ENCODE peak calls at places on chromosomes 3 and 15, in four cellular contexts. R is IMR-90, H is mesendoderm, Y is neuronal stem cell. F is an unnamed sample.

GRCh38 chr3:18049101-18049500 is 306.7 kb upstream of the TBC1D5 start:
- DNase-seq in Y (no peak), R (no peak), H (no peak), F (no peak)

GRCh38 chr3:146967786-146968185 is 362.6 kb upstream of the PLSCR5 start:
- DNase-seq in H (no peak), R (no peak), Y (no peak), F (no peak)

GRCh38 chr15:79349526-79349925 is 38.6 kb downstream of the TMED3 start:
- DNase-seq in H (no peak), R (no peak), Y (no peak), F (no peak)

GRCh38 chr3:171984883-171985282 is 54.5 kb upstream of the FNDC3B start:
- DNase-seq in H (no peak), R (no peak), Y (no peak), F (no peak)

GRCh38 chr15:95290376-95290973 is 1040.0 kb upstream of the NR2F2 start:
- DNase-seq in H (no peak), R (no peak), Y (no peak), F (no peak)

GRCh38 chr3:172685331-172686214 is 25.3 kb downstream of the NCEH1 start:
- DNase-seq in Y (no peak), R (peak), H (no peak), F (no peak)

GRCh38 chr3:97810779-97811390 is 10.9 kb upstream of the CRYBG3 start:
- DNase-seq in Y (no peak), R (peak), H (no peak), F (no peak)

GRCh38 chr3:169759256-169759655 is 5.6 kb downstream of the TERC start:
- DNase-seq in Y (no peak), R (peak), H (no peak), F (no peak)

GRCh38 chr3:178778579-178778978 is 242.3 kb downstream of the KCNMB2 start:
- DNase-seq in Y (no peak), H (no peak), R (no peak), F (no peak)

GRCh38 chr3:158845748-158846350 is 44.0 kb downstream of the MFSD1 start:
- DNase-seq in Y (peak), R (no peak), H (peak), F (no peak)

GRCh38 chr3:128098234-128098633 is 25.4 kb downstream of the RUVBL1 start:
- DNase-seq in Y (no peak), R (no peak), H (no peak), F (no peak)

GRCh38 chr3:191328383-191328962 is 721 bp upstream of the CCDC50 start:
- DNase-seq in R (no peak), H (peak), Y (no peak), F (no peak)

GRCh38 chr3:139538733-139539132 is 809 bp downstream of the RBP1 start:
- DNase-seq in H (peak), Y (no peak), R (peak), F (peak)

GRCh38 chr15:59299919-59300617 is 72.6 kb downstream of the MYO1E start:
- DNase-seq in R (peak), H (no peak), Y (no peak), F (no peak)

GRCh38 chr3:43783987-43784639 is 93.4 kb downstream of the ABHD5 start:
- DNase-seq in Y (no peak), R (no peak), H (no peak), F (no peak)

GRCh38 chr3:142850395-142851023 is 38.4 kb downstream of the PCOLCE2 start:
- DNase-seq in Y (no peak), H (peak), R (peak), F (no peak)

GRCh38 chr15:89278307-89278706 is 34.5 kb downstream of the FANCI start:
- DNase-seq in R (peak), H (no peak), Y (no peak), F (no peak)

GRCh38 chr3:48477959-48478480 is 26.0 kb downstream of the SHISA5 start:
- DNase-seq in R (no peak), Y (no peak), H (no peak), F (no peak)

GRCh38 chr3:31652296-31652695 is 119.6 kb downstream of the STT3B start:
- DNase-seq in H (peak), Y (no peak), R (no peak), F (no peak)

GRCh38 chr15:37045241-37045640 is 55.1 kb downstream of the MEIS2 start:
- DNase-seq in Y (peak), H (peak), R (no peak), F (no peak)

DNA sequence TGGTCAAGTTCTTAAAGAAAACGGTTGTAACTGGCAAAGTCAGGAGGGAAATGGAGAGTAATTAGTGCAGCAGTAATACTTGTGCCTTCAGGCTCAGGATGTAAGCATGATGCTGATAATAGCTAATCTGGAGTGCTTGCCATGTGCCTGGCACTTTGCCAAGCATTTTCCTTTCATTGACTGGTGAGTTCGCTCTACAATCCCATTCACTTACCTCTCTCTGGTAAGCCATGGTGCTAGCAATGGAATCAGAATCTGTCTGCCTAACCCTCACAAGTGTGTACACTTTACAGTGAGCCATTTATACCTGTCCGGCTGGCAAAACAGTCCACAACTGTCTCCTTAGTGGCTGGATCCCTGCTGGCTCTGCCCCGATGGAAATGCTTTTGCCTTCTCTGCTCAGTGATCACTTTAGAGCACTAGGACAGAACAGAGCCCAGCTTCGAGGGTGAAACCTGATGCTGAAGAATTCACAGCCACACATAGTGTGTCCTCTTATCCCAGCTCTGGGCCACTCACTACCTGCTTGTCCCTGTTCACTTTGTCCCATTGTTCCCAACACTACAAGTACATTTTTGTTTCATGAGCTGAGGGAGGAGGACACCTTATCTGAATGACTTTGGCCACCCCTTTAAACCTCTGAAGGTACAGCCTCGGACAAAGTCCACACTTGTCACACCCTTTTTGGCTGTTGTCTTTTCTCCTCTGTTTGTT is 10.3 kb downstream of the CHP1 start:
- DNase-seq in R (no peak), H (no peak), Y (no peak), F (no peak)
- H3K4me2 ChIP-seq in R (no peak), H (no peak), Y (no peak), F (no peak)

DNA sequence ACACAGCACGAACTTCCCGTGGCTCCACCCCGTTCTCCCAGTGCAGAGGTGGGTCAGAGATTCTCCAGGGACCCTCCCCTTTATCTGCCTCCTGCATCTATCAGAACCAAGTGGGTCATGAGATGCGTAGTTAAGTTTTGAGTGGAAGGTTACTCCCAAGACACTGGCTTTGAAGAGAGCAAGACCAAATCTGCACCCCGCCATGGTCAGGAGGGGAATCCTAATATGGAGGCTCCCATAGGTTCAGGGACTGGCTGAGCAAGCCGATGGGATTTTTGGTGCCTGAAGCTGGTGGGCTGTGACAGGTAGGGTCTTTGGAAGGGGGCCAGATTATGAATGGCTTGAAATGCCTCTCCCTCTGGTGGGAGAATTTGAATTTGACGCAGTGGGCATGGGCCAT is 207.0 kb upstream of the NR2E3 start:
- DNase-seq in R (no peak), H (no peak), Y (no peak), F (no peak)
- H2BK15ac ChIP-seq in R (no peak), H (no peak), Y (no peak), F (no peak)

DNA sequence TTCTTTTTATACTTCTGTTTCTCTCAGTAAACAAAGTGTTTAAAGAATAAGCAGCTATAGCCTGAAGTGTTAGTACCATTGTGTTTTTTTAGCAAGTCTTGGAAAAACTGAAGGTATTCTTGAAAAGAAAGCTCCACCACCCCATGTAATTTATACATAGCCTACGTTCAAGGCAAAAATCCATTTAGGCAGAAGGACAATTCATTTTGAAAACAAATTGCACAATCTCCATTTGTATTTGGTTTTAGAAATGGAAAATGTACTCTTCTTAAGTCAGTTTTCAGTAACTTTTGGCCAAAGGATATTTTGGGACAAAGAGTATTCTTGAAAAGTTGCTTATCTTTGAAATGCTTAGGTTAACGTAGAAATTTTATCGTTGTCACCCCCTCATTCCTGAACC is 34.5 kb downstream of the PTPRG start:
- DNase-seq in H (no peak), Y (no peak), R (no peak), F (no peak)
- H3K4me2 ChIP-seq in H (no peak), Y (no peak), R (no peak), F (no peak)

GRCh38 chr3:25585361-25586166 is 79.1 kb downstream of the TOP2B start:
- DNase-seq in R (peak), H (no peak), Y (no peak), F (no peak)
- H2BK15ac ChIP-seq in R (no peak), H (no peak), Y (peak), F (no peak)

DNA sequence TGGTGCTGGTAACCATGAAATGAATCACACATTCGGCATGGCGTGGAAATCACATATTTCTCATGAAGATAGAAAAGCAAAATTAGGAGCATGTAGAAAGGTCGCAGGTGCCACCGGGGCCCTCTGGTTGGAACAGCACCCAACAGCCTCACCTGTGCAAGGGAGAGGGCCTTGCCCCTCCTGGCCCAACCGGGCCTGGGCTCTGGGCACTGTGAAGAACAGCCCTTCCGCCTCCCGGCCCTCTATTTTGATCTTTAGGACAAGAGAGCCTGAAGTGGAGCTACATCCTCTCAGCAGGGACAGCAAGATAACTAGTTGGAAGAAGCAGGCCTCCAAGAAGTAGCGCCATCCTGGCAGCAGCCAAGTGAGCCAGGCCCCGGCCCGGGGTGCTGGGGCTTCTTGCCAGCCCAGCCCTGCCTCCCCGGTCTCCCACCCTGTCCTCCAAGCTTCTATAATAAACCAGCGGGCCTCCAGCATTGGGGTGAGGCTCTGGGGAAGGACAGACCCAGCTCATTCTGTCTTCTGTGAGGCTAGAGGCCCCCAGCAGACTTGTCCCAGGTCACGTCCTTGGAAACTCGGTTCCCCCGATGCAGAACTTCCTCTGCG is 46.1 kb upstream of the FGD5 start:
- DNase-seq in Y (no peak), R (no peak), H (no peak), F (peak)
- H3K4me2 ChIP-seq in Y (no peak), R (no peak), H (no peak), F (no peak)

DNA sequence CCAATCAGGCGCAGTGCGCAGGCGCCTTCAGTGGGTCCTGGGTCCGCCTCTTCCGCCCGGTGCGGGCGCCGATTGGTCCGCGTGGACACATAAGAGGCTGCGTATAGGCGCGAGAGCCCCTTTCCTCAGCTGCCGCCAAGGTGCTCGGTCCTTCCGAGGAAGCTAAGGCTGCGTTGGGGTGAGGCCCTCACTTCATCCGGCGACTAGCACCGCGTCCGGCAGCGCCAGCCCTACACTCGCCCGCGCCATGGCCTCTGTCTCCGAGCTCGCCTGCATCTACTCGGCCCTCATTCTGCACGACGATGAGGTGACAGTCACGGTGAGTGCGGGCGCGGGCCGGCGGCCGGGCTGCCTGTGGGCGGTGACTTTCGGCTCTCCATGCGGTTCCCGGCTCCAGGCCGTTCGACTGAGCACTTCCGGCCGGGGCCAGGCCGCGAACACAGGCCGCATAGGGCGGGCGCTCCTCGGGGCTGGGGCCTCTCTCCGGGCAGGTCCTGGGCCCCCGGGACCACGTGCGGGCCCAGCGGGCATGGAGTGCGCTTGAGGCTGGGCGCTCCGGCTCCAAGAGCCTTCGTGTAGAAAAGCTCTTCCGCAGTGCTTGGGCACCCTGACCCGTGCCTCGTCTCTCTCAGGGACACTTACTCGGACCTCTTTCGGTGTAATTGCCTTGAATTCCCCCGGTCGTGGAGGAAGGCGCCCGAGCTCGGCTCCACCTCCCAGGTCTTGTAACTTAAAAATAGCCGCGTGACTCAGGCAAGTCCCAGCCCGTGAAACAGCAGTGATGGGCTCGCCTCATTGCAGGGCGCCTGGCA is at the start of gene RPLP1:
- DNase-seq in Y (peak), H (peak), R (peak), F (peak)
- H2BK15ac ChIP-seq in Y (no peak), H (no peak), R (peak), F (no peak)

GRCh38 chr15:81914333-81914732 is 131.5 kb downstream of the MEX3B start:
- DNase-seq in Y (no peak), H (no peak), R (no peak), F (no peak)

GRCh38 chr15:81909229-81910087 is 136.4 kb downstream of the MEX3B start:
- DNase-seq in H (peak), Y (no peak), R (peak), F (no peak)

GRCh38 chr15:81910997-81911396 is 134.8 kb downstream of the MEX3B start:
- DNase-seq in Y (no peak), H (no peak), R (no peak), F (no peak)

GRCh38 chr15:81914734-81915234 is 131.0 kb downstream of the MEX3B start:
- DNase-seq in H (no peak), R (no peak), Y (no peak), F (no peak)

DNA sequence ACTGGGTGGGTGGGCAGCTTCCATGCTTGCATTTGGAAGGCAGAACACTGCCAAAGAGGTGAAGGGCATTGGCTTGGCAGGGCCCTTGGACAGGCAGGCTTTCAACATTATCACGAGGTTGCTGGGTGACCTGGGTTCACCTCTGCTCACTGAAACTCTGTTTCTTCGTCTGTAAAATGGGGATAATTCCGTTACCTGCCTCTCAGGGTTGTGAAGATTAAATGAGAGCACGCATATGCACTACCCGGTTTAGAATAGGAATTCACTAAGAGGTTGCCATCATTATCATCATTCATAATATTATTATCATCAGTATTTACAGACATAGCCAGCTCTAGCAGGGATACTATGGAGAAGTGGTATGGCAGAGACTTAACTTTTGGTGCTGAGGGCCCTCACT is 134.2 kb downstream of the MEX3B start:
- DNase-seq in Y (no peak), H (no peak), R (no peak), F (no peak)
- H3K4me2 ChIP-seq in Y (no peak), H (no peak), R (no peak), F (no peak)

GRCh38 chr15:77639431-77639830 is 6.7 kb upstream of the LINGO1 start:
- DNase-seq in Y (no peak), H (no peak), R (no peak), F (no peak)

GRCh38 chr15:77643764-77644163 is 11.1 kb upstream of the LINGO1 start:
- DNase-seq in Y (no peak), H (no peak), R (no peak), F (no peak)

GRCh38 chr15:77642793-77643430 is 10.2 kb upstream of the LINGO1 start:
- DNase-seq in H (peak), R (peak), Y (no peak), F (no peak)

GRCh38 chr15:77640615-77641014 is 7.9 kb upstream of the LINGO1 start:
- DNase-seq in R (no peak), H (no peak), Y (no peak), F (no peak)

DNA sequence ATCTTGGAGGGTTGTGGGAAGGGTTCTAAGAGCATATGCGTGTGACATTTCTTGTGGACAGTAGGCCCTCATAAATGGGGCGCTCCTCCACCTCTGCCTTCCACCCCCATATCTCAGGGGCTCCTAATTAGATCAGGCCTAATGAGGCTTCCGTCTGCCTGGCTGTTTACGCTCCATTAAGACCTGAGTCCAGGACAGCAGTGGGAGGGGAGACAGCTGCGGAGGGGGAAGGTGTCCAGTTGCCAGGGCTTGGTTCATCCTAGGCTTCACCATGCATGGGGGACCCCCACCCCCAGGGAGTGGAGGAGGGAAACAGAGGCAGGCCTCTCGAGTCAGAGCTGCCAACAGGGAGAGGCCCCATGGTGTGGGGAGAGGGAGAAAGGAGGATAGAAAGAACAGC is 9.3 kb upstream of the LINGO1 start:
- DNase-seq in Y (no peak), R (no peak), H (no peak), F (no peak)
- H2BK15ac ChIP-seq in Y (peak), R (no peak), H (no peak), F (no peak)

DNA sequence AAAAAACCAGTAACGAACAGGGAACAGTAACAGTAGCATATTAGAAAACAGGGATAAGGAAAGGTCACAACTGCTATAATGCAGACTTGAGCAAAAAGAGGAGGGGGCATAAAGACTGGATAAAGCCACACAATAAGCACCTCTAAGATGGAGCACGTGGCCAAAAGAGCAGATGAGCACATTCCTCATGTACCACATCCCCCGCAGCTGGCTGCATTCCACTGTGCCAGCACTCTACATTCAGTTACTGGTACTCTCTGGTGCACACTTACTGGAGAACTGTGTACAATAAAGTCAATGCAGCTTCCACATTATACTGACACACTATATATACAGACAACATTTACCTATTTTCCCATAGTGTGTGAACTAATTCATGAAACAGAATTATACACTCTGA is 64.7 kb downstream of the UBE3A start:
- DNase-seq in H (no peak), R (no peak), Y (no peak), F (no peak)
- H3K4me2 ChIP-seq in H (no peak), R (no peak), Y (no peak), F (no peak)

GRCh38 chr15:39907216-39907615 is 12.8 kb downstream of the GPR176 start:
- DNase-seq in H (peak), Y (no peak), R (no peak), F (no peak)
- H2BK15ac ChIP-seq in H (no peak), Y (no peak), R (no peak), F (no peak)

F was measured in H9.